ENCODE peak calls at places on chromosomes 7 and 10, in four cellular contexts. G is GM12878, N is K562, V is HL-60. S is an unnamed sample.

GRCh38 chr7:27677912-27678612 is 15.4 kb upstream of the HIBADH start:
- DNase-seq in G (no peak), N (peak), V (no peak), S (no peak)

GRCh38 chr7:103446046-103446520 is at the start of gene SLC26A5:
- DNase-seq in N (peak), V (no peak), G (no peak), S (peak)

GRCh38 chr7:4951903-4952636 is 6.9 kb downstream of the MMD2 start:
- DNase-seq in V (peak), G (peak), N (peak), S (no peak)

GRCh38 chr7:94510582-94511456 is 1.2 kb downstream of the CASD1 start:
- DNase-seq in V (peak), G (no peak), N (no peak), S (peak)

GRCh38 chr10:79247373-79248137 is 99.7 kb upstream of the PPIF start:
- DNase-seq in V (peak), N (no peak), G (no peak), S (no peak)

GRCh38 chr10:1402821-1403507 is 334.4 kb downstream of the ADARB2 start:
- DNase-seq in G (no peak), N (no peak), V (no peak), S (no peak)

GRCh38 chr7:17289074-17289665 is 9.3 kb upstream of the AHR start:
- DNase-seq in N (no peak), V (no peak), G (no peak), S (no peak)

GRCh38 chr7:74057216-74057925 is 26.2 kb upstream of the LIMK1 start:
- DNase-seq in N (no peak), V (no peak), G (no peak), S (no peak)

GRCh38 chr7:17989546-17989945 is 38.1 kb downstream of the PRPS1L1 start:
- DNase-seq in G (no peak), N (no peak), V (no peak), S (no peak)

GRCh38 chr7:107180378-107180777 is 11.6 kb downstream of the HBP1 start:
- DNase-seq in V (no peak), G (no peak), N (no peak), S (no peak)

GRCh38 chr7:90191648-90192047 is 19.9 kb upstream of the STEAP2 start:
- DNase-seq in G (no peak), V (no peak), N (no peak), S (no peak)

GRCh38 chr10:117221156-117221711 is 19.7 kb upstream of the SLC18A2 start:
- DNase-seq in G (no peak), N (no peak), V (no peak), S (no peak)

GRCh38 chr7:351256-351655 is 61.3 kb downstream of the FOXL3 start:
- DNase-seq in G (no peak), V (no peak), N (no peak), S (no peak)

GRCh38 chr7:132381742-132382472 is 194.4 kb downstream of the PLXNA4 start:
- DNase-seq in N (no peak), G (no peak), V (no peak), S (no peak)

GRCh38 chr10:15725603-15726002 is 5.9 kb upstream of the ITGA8 start:
- DNase-seq in N (peak), V (no peak), G (no peak), S (no peak)

GRCh38 chr10:8726666-8727065 is 672.2 kb downstream of the GATA3 start:
- DNase-seq in G (no peak), N (no peak), V (no peak), S (no peak)

GRCh38 chr10:8726087-8726486 is 671.6 kb downstream of the GATA3 start:
- DNase-seq in G (no peak), V (no peak), N (no peak), S (no peak)

GRCh38 chr10:8731415-8732110 is 677.1 kb downstream of the GATA3 start:
- DNase-seq in G (no peak), V (no peak), N (no peak), S (no peak)
- TF ChIP-seq SPI1 in G (no peak), V (no peak), N (no peak), S (no peak)

DNA sequence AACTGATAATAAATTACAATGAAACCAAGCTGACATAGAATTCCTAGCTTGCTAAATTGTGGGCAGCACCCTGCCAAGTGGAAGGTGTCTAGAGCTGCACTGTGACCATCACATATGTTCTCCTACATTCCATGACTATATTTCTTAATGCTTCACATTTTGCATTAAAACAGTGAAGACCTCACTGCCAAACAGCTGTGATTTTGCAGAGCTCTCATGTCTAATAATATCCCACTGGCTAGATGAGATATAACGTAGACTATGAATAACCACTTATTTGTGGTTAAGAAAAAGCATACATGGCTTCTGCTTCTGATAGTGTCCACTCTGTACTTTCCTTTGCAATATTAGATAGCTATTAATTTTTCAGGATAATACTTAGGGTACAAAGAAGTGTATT is 228.4 kb upstream of the TEX47 start:
- DNase-seq in V (no peak), G (no peak), N (no peak), S (no peak)
- TF ChIP-seq SPI1 in V (no peak), G (no peak), N (no peak), S (no peak)

GRCh38 chr7:23472556-23472955 is 2.3 kb upstream of the IGF2BP3 start:
- DNase-seq in G (no peak), V (no peak), N (no peak), S (no peak)

GRCh38 chr7:23473848-23474097 is 3.5 kb upstream of the IGF2BP3 start:
- DNase-seq in G (no peak), N (no peak), V (no peak), S (no peak)

GRCh38 chr7:23472046-23472445 is 1.8 kb upstream of the IGF2BP3 start:
- DNase-seq in V (no peak), G (no peak), N (no peak), S (no peak)

GRCh38 chr7:23474098-23474828 is 4.0 kb upstream of the IGF2BP3 start:
- DNase-seq in N (peak), V (peak), G (peak), S (peak)

DNA sequence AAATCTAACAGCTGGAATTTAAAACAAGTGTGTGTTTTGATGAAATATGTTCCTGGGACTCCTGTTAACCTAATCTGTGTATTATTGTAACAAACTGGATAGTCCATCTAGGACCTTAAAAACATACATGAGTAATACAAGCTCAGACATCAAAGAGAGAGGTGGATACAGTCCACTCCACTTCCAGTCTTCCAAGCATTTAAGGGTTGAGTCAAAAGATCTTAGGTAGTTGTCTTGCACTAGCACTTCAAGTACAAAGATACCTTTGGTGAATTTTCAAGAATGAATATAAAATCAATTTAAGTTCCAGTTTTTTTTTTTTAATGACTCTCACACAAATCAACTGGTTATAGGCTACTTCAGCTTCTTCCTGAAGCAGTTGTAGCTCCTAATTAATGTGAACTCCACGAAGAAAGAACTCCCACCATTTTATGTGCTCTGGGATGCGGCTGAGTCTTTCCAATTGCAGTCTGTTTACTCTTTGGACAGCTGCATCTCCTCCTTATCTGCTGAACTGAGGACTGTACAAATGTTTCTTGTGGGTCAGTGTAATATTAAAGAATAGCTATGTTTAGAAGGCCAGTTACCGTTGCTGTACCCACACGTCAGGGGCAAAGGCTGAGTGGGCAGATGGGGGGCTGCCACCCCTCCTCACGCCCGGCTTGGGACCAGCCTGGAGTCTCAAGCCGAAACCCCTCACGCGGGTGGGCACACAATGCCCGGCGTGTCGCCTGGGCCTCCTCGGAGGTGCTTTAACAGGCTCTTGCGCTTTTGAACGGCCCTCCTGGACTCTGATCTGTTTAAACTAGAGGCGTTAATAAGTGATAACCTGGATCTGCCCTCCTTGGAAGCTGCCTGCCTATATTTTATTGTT is 2.9 kb upstream of the IGF2BP3 start:
- DNase-seq in G (no peak), N (no peak), V (peak), S (no peak)
- TF ChIP-seq SPI1 in G (no peak), N (no peak), V (no peak), S (no peak)

GRCh38 chr7:24436131-24436920 is 136.9 kb upstream of the PALS2 start:
- DNase-seq in V (no peak), N (no peak), G (no peak), S (no peak)
- TF ChIP-seq SPI1 in V (no peak), N (no peak), G (no peak), S (no peak)

GRCh38 chr7:87212478-87212877 is 7.1 kb downstream of the TMEM243 start:
- DNase-seq in N (no peak), G (no peak), V (no peak), S (no peak)
- TF ChIP-seq SPI1 in N (peak), G (peak), V (peak), S (peak)